ENCODE peak calls at places on chromosomes 6 and 20, in five cellular contexts. One of them, this sample, is unnamed.
A peak's percentile ranks its signal among the peaks of the same experiment; 100 is the strongest.

GRCh38 chr6:37607949-37608348 is 89.7 kb downstream of the MDGA1 start:
- DNase-seq in B cell: no peak
- DNase-seq in fibroblast of mammary gland: peak; percentile 22
- DNase-seq in breast epithelium: no peak
- DNase-seq in IMR-90: peak; percentile 57
- DNase-seq in this sample: no peak

GRCh38 chr20:54292186-54292585 is 84.3 kb downstream of the PFDN4 start:
- DNase-seq in B cell: no peak
- DNase-seq in fibroblast of mammary gland: peak; percentile 75
- DNase-seq in breast epithelium: no peak
- DNase-seq in IMR-90: peak; percentile 25
- DNase-seq in this sample: no peak

GRCh38 chr6:1089860-1090259 is 222.0 kb upstream of the FOXQ1 start:
- DNase-seq in B cell: no peak
- DNase-seq in fibroblast of mammary gland: no peak
- DNase-seq in breast epithelium: no peak
- DNase-seq in IMR-90: no peak
- DNase-seq in this sample: no peak

GRCh38 chr20:34269996-34270627 is 28.9 kb downstream of the ASIP start:
- DNase-seq in B cell: no peak
- DNase-seq in fibroblast of mammary gland: peak; percentile 96
- DNase-seq in breast epithelium: peak; percentile 58
- DNase-seq in IMR-90: no peak
- DNase-seq in this sample: no peak

GRCh38 chr6:136843210-136843609 is 20.8 kb downstream of the PEX7 start:
- DNase-seq in B cell: no peak
- DNase-seq in fibroblast of mammary gland: no peak
- DNase-seq in breast epithelium: no peak
- DNase-seq in IMR-90: no peak
- DNase-seq in this sample: no peak

GRCh38 chr20:41140226-41141133 is 3.1 kb downstream of the PLCG1 start:
- DNase-seq in B cell: no peak
- DNase-seq in fibroblast of mammary gland: no peak
- DNase-seq in breast epithelium: no peak
- DNase-seq in IMR-90: no peak
- DNase-seq in this sample: no peak

GRCh38 chr6:90584636-90585255 is 2.1 kb downstream of the MAP3K7 start:
- DNase-seq in B cell: no peak
- DNase-seq in fibroblast of mammary gland: no peak
- DNase-seq in breast epithelium: no peak
- DNase-seq in IMR-90: peak; percentile 61
- DNase-seq in this sample: no peak

GRCh38 chr6:165662041-165662491 is 975 bp downstream of the PDE10A start:
- DNase-seq in B cell: peak; percentile 47
- DNase-seq in fibroblast of mammary gland: no peak
- DNase-seq in breast epithelium: no peak
- DNase-seq in IMR-90: peak; percentile 18
- DNase-seq in this sample: peak; percentile 69

GRCh38 chr6:69784595-69785377 is 12.0 kb downstream of the LMBRD1 start:
- DNase-seq in B cell: no peak
- DNase-seq in fibroblast of mammary gland: no peak
- DNase-seq in breast epithelium: no peak
- DNase-seq in IMR-90: no peak
- DNase-seq in this sample: no peak
- TF ChIP-seq CTCF in B cell: peak; percentile 28
- TF ChIP-seq CTCF in fibroblast of mammary gland: no peak
- TF ChIP-seq CTCF in breast epithelium: no peak
- TF ChIP-seq CTCF in IMR-90: no peak
- TF ChIP-seq CTCF in this sample: no peak

GRCh38 chr6:159252955-159253508 is 83.8 kb downstream of the FNDC1 start:
- DNase-seq in B cell: peak; percentile 36
- DNase-seq in fibroblast of mammary gland: peak; percentile 60
- DNase-seq in breast epithelium: no peak
- DNase-seq in IMR-90: peak; percentile 45
- DNase-seq in this sample: no peak
- TF ChIP-seq CTCF in B cell: peak; percentile 65
- TF ChIP-seq CTCF in fibroblast of mammary gland: peak; percentile 57
- TF ChIP-seq CTCF in breast epithelium: peak; percentile 41
- TF ChIP-seq CTCF in IMR-90: peak; percentile 51
- TF ChIP-seq CTCF in this sample: peak; percentile 42

DNA sequence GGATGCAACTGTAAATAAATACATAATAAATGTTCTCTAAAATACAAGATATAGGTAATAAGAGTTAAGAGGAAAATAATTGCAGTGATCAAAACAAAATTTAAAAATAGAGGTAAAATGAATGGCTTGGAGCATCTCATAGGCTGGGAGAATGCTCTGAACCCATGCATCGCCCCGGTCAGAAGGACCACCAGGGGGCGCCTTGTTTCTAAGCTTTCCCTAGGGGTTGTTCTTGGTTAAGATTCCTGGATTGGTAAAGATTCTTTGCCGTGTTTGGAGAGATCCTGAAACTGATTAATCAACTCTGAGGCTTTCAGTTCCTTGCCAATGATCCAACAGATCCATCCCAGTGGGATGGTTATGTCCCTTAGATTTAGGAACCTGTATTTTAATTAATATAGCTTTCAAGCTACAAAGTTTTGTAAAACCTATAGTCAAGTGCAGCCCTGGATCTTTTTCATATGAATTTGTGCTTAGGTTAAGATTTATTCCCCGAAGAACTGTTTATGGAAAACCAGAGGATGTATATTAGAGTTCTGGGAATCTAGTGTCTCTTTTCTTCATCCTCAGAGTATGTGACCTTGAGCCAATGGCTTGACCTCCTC is 45.3 kb upstream of the PRELID3B start:
- DNase-seq in B cell: peak; percentile 56
- DNase-seq in fibroblast of mammary gland: peak; percentile 65
- DNase-seq in breast epithelium: peak; percentile 84
- DNase-seq in IMR-90: peak; percentile 47
- DNase-seq in this sample: peak; percentile 86
- TF ChIP-seq CTCF in B cell: peak; percentile 98
- TF ChIP-seq CTCF in fibroblast of mammary gland: peak; percentile 93
- TF ChIP-seq CTCF in breast epithelium: peak; percentile 76
- TF ChIP-seq CTCF in IMR-90: peak; percentile 70
- TF ChIP-seq CTCF in this sample: peak; percentile 95

DNA sequence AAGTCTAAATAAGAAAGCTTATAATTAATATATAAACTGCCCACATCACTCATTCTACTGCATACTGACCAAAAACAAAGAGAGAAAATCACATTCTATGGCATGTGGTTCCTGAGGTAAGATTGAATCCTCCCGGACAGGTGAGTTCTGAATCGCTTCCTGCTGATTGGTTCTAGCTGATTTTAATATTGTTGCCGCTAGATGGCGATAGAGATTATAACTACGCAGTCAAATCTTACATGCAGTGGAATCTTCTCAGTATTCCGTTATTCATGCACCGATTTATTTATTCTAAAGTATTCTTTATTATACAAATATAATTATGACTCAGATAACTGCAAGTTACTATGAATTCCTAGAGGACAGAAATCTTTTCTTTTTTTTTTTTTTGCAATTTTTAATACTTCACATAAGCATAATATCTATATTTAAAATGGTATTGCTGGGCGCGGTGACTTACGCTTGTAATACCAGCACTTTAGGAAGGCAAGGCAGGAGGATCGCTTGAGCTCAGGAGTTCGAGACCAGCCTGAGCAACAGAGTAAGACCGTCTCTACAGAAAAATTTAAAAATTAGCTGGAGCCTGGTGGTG is 24.2 kb upstream of the TMX4 start:
- DNase-seq in B cell: peak; percentile 30
- DNase-seq in fibroblast of mammary gland: peak; percentile 62
- DNase-seq in breast epithelium: no peak
- DNase-seq in IMR-90: peak; percentile 68
- DNase-seq in this sample: peak; percentile 35
- TF ChIP-seq CTCF in B cell: peak; percentile 94
- TF ChIP-seq CTCF in fibroblast of mammary gland: peak; percentile 66
- TF ChIP-seq CTCF in breast epithelium: peak; percentile 66
- TF ChIP-seq CTCF in IMR-90: peak; percentile 71
- TF ChIP-seq CTCF in this sample: peak; percentile 78

GRCh38 chr6:4840169-4840568 is 64.0 kb downstream of the CDYL start:
- DNase-seq in B cell: no peak
- DNase-seq in fibroblast of mammary gland: no peak
- DNase-seq in breast epithelium: no peak
- DNase-seq in IMR-90: no peak
- DNase-seq in this sample: no peak
- TF ChIP-seq CTCF in B cell: no peak
- TF ChIP-seq CTCF in fibroblast of mammary gland: no peak
- TF ChIP-seq CTCF in breast epithelium: no peak
- TF ChIP-seq CTCF in IMR-90: no peak
- TF ChIP-seq CTCF in this sample: no peak

DNA sequence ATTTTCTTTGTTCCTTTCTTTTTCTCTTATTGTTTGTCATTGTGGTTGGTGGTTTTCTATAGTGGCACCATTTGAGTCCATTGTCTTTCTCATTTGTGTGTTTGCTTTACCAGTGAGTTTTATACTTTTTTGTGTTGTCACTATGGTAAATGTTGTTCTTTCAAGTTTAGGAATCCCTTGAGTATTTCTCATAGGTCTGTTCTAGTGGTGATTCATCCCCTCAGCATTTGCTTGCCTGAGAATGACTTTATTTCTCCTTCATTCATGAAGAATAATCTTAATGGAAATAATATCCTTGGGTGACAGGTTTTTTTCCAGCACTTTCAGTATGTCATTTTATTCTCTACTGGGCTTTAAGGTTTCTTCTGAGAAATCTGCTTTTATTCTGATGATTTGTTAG is 209.2 kb upstream of the ASCC3 start:
- DNase-seq in B cell: no peak
- DNase-seq in fibroblast of mammary gland: peak; percentile 33
- DNase-seq in breast epithelium: no peak
- DNase-seq in IMR-90: no peak
- DNase-seq in this sample: no peak
- TF ChIP-seq CTCF in B cell: no peak
- TF ChIP-seq CTCF in fibroblast of mammary gland: no peak
- TF ChIP-seq CTCF in breast epithelium: no peak
- TF ChIP-seq CTCF in IMR-90: no peak
- TF ChIP-seq CTCF in this sample: no peak